ENCODE peak calls at places on chromosome 12, in ten cellular contexts. T is EL; Z is BE2C; F is MCF 10A; E is cardiac fibroblast; M is WTC11; A is naive thymus-derived CD4-positive, alpha-beta T cell; I is SW 1271; P is foreskin fibroblast; Q is AG04450. Y is an unnamed sample.

GRCh38 chr12:109250523-109250922 is 58.6 kb downstream of the FOXN4 start:
- DNase-seq in T (no peak), Z (no peak), F (no peak), E (no peak), M (no peak), A (no peak), I (no peak), P (no peak), Q (no peak), Y (no peak)

GRCh38 chr12:51884676-51885229 is 3.1 kb upstream of the ANKRD33 start:
- DNase-seq in T (peak; percentile 36), Z (no peak), F (peak; percentile 24), E (no peak), M (no peak), A (no peak), I (peak; percentile 10), P (peak; percentile 68), Q (no peak), Y (no peak)

GRCh38 chr12:104958946-104959841 is 1.1 kb upstream of the SLC41A2 start:
- DNase-seq in T (peak; percentile 63), Z (no peak), F (peak; percentile 53), E (peak; percentile 44), M (no peak), A (no peak), I (no peak), P (peak; percentile 49), Q (no peak), Y (no peak)

GRCh38 chr12:49609059-49609874 is 3.8 kb upstream of the FAM186B start:
- DNase-seq in T (no peak), Z (no peak), F (no peak), E (no peak), M (no peak), A (no peak), I (no peak), P (no peak), Q (no peak), Y (no peak)

GRCh38 chr12:100753837-100754236 is 40.7 kb upstream of the ANO4 start:
- DNase-seq in T (no peak), Z (no peak), F (no peak), E (no peak), M (no peak), A (no peak), I (no peak), P (peak; percentile 20), Q (no peak), Y (no peak)

GRCh38 chr12:94570161-94570560 is 80.2 kb downstream of the TMCC3 start:
- DNase-seq in T (peak; percentile 60), Z (no peak), F (peak; percentile 45), E (peak; percentile 18), M (no peak), A (no peak), I (peak; percentile 50), P (peak; percentile 20), Q (no peak), Y (no peak)

GRCh38 chr12:124854637-124855184 is 9.0 kb downstream of the SCARB1 start:
- DNase-seq in T (no peak), Z (no peak), F (no peak), E (no peak), M (no peak), A (no peak), I (no peak), P (no peak), Q (no peak), Y (no peak)

GRCh38 chr12:480831-481230 is 21.1 kb downstream of the B4GALNT3 start:
- DNase-seq in T (no peak), Z (no peak), F (no peak), E (peak; percentile 75), M (no peak), A (no peak), I (no peak), P (no peak), Q (no peak), Y (no peak)

GRCh38 chr12:131231194-131231980 is 277.7 kb downstream of the ADGRD1 start:
- DNase-seq in T (no peak), Z (no peak), F (no peak), E (no peak), M (no peak), A (no peak), I (no peak), P (no peak), Q (no peak), Y (no peak)

GRCh38 chr12:94078138-94078723 is 70.1 kb upstream of the PLXNC1 start:
- DNase-seq in T (no peak), Z (no peak), F (no peak), E (no peak), M (no peak), A (no peak), I (no peak), P (no peak), Q (no peak), Y (no peak)

GRCh38 chr12:51216652-51217051 is 1.2 kb downstream of the POU6F1 start:
- DNase-seq in T (no peak), Z (no peak), F (no peak), E (no peak), M (no peak), A (no peak), I (no peak), P (no peak), Q (no peak), Y (no peak)

GRCh38 chr12:16155938-16156337 is 121.5 kb downstream of the SLC15A5 start:
- DNase-seq in T (no peak), Z (no peak), F (peak; percentile 51), E (no peak), M (no peak), A (no peak), I (no peak), P (no peak), Q (no peak), Y (no peak)

GRCh38 chr12:107133462-107133861 is 40.1 kb upstream of the CRY1 start:
- DNase-seq in T (no peak), Z (no peak), F (no peak), E (no peak), M (no peak), A (no peak), I (peak; percentile 22), P (no peak), Q (no peak), Y (no peak)

GRCh38 chr12:66103011-66103913 is 27.3 kb downstream of the LLPH start:
- DNase-seq in T (peak; percentile 51), Z (no peak), F (no peak), E (no peak), M (peak; percentile 62), A (no peak), I (no peak), P (no peak), Q (no peak), Y (no peak)

GRCh38 chr12:18383203-18383602 is 121.9 kb downstream of the PIK3C2G start:
- DNase-seq in T (peak; percentile 97), Z (no peak), F (peak; percentile 77), E (peak; percentile 88), M (no peak), A (no peak), I (peak; percentile 93), P (peak; percentile 84), Q (peak; percentile 55), Y (peak; percentile 80)

GRCh38 chr12:3607039-3607719 is 116.2 kb downstream of the PRMT8 start:
- DNase-seq in T (no peak), Z (no peak), F (no peak), E (no peak), M (no peak), A (no peak), I (no peak), P (no peak), Q (no peak), Y (no peak)

GRCh38 chr12:31952418-31952817 is 6.8 kb upstream of the RESF1 start:
- DNase-seq in T (no peak), Z (no peak), F (no peak), E (no peak), M (no peak), A (no peak), I (no peak), P (no peak), Q (no peak), Y (no peak)

GRCh38 chr12:6778571-6779550 is 6.5 kb downstream of the LAG3 start:
- DNase-seq in T (peak; percentile 94), Z (peak; percentile 98), F (peak; percentile 94), E (peak; percentile 96), M (peak; percentile 97), A (peak; percentile 73), I (peak; percentile 89), P (peak; percentile 92), Q (peak; percentile 85), Y (peak; percentile 85)

Y was measured in amniotic stem cell.